ENCODE peak calls at places on chromosome 3, in seven cellular contexts. Z, O, R, S, M, L and I are unnamed samples.

GRCh38 chr3:104870276-104870675 is 496.4 kb upstream of the ALCAM start:
- DNase-seq in Z (no peak), O (no peak), R (no peak), S (no peak), M (no peak), L (no peak), I (no peak)

GRCh38 chr3:81743096-81744025 is 18.1 kb downstream of the GBE1 start:
- DNase-seq in Z (peak; percentile 61), O (peak; percentile 91), R (peak; percentile 21), S (no peak), M (no peak), L (peak; percentile 77), I (peak; percentile 93)

GRCh38 chr3:196650740-196651311 is 11.3 kb downstream of the NRROS start:
- DNase-seq in Z (no peak), O (peak; percentile 90), R (peak; percentile 84), S (no peak), M (no peak), L (peak; percentile 67), I (no peak)

GRCh38 chr3:12838179-12838965 is 3.0 kb downstream of the RPL32 start:
- DNase-seq in Z (no peak), O (no peak), R (no peak), S (no peak), M (no peak), L (no peak), I (no peak)

GRCh38 chr3:125280966-125281365 is 68.4 kb upstream of the SLC12A8 start:
- DNase-seq in Z (no peak), O (no peak), R (no peak), S (no peak), M (no peak), L (no peak), I (no peak)

GRCh38 chr3:194396561-194396896 is 2.5 kb downstream of the GP5 start:
- DNase-seq in Z (no peak), O (no peak), R (no peak), S (peak; percentile 54), M (no peak), L (no peak), I (no peak)

GRCh38 chr3:174325834-174326705 is 533.1 kb upstream of the NAALADL2 start:
- DNase-seq in Z (no peak), O (no peak), R (no peak), S (no peak), M (no peak), L (no peak), I (no peak)

GRCh38 chr3:188446014-188446413 is 292.1 kb downstream of the LPP start:
- DNase-seq in Z (no peak), O (no peak), R (no peak), S (no peak), M (no peak), L (no peak), I (no peak)

GRCh38 chr3:77071806-77072205 is 31.9 kb downstream of the ROBO2 start:
- DNase-seq in Z (no peak), O (no peak), R (no peak), S (no peak), M (no peak), L (no peak), I (no peak)

GRCh38 chr3:16286672-16287604 is 21.9 kb downstream of the OXNAD1 start:
- DNase-seq in Z (no peak), O (no peak), R (no peak), S (no peak), M (no peak), L (no peak), I (no peak)

DNA sequence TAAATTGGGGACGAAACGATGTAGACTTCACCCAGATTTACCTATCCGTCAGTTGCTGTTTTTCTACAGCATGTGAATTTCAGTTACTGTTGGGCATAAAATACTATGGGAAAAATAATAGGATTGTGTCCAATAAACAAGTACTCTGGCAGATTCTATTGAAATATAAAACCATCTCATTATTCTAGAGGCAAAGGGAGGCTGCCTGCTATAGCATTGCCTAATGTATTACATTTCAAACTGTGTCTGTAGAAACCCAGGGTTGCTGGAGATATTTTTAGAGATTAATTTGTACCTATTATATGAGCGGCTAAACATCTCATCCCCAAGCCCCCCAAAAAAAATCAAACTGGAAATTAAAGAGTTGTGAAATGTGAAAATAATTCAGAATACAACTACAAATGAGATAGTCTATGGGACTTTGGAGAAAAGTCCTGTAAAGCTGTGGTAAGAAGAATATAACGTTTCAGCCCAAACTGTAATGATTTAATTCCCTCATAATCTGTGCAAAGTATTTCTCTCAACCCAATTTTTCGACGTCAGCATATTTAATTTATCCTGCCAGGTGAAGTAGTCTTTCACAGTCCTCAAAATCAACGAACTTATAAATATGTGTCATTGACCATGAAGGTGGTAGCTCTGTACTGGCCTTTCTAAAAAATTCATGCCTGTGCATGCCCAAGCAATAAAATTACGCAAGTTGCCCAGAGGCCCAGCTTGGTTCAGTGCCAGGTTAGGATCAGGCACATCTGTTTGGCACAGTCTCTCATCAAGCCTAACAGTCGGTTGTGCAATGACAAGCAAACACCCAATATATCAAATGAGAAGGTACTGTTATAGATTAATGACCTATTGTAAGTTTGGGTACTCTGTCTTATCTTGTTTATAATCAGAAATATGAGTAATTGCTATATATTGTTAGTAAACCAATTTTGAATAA is 159.3 kb upstream of the IL12A start:
- DNase-seq in Z (peak; percentile 97), O (no peak), R (peak; percentile 54), S (no peak), M (no peak), L (no peak), I (no peak)
- H3K27ac ChIP-seq in Z (peak overlapping the region; percentile 51), O (no peak overlapping the region), R (peak overlapping the region; percentile 61), S (no peak overlapping the region), M (no peak overlapping the region), L (no peak overlapping the region), I (no peak overlapping the region)

GRCh38 chr3:141486416-141486734 is 452 bp upstream of the RASA2 start:
- DNase-seq in Z (no peak), O (no peak), R (no peak), S (no peak), M (no peak), L (no peak), I (no peak)
- H3K27ac ChIP-seq in Z (peak overlapping the region; percentile 85), O (peak overlapping the region; percentile 73), R (peak overlapping the region; percentile 94), S (no peak overlapping the region), M (peak overlapping the region; percentile 53), L (peak overlapping the region; percentile 94), I (peak overlapping the region; percentile 98)

DNA sequence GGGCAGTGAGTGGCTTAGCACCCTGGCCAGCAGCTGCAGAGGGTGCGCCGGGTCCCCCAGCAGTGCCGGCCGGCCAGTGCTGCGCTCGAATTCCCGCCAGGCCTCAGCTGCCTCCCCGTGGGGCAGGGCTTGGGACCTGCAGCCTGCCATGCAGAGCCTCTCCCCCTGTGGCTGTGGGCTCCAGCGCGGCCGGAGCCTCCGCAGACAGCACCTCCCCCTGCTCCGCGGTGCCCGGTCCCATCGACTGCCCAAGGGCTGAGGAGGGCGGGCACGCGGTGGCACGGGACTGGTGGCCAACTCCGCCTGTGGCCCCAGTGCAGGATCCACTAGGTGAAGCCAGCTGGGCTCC is 386.3 kb downstream of the CNTN4 start:
- DNase-seq in Z (no peak), O (no peak), R (no peak), S (no peak), M (no peak), L (no peak), I (no peak)
- H3K27ac ChIP-seq in Z (no peak overlapping the region), O (no peak overlapping the region), R (no peak overlapping the region), S (no peak overlapping the region), M (no peak overlapping the region), L (no peak overlapping the region), I (no peak overlapping the region)

GRCh38 chr3:87122766-87123165 is 104.3 kb upstream of the CHMP2B start:
- DNase-seq in Z (no peak), O (no peak), R (no peak), S (no peak), M (no peak), L (no peak), I (no peak)

GRCh38 chr3:87128006-87128405 is 99.1 kb upstream of the CHMP2B start:
- DNase-seq in Z (no peak), O (no peak), R (no peak), S (no peak), M (no peak), L (no peak), I (no peak)

GRCh38 chr3:87126321-87126720 is 100.8 kb upstream of the CHMP2B start:
- DNase-seq in Z (no peak), O (no peak), R (no peak), S (no peak), M (no peak), L (no peak), I (no peak)

GRCh38 chr3:87125116-87125515 is 102.0 kb upstream of the CHMP2B start:
- DNase-seq in Z (no peak), O (no peak), R (no peak), S (no peak), M (no peak), L (no peak), I (no peak)

DNA sequence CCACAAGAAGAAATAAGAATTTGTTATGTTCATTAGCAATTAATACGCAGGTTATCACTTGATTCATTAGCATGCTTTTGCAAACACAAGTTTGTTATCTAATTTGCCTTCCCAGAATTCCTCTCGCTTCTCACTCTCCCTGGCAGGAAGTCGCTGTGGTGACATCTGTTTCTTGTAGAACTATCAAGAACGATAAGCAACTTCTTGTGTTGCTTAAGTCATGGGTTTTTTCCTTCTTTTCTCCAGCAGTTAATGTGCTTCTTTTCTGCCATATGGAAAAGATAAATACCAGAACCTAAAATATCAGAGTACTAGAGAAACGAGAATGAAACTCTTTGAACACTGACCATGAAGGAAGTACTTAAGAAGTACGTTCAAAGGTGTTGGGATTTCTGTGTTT is 99.8 kb upstream of the CHMP2B start:
- DNase-seq in Z (no peak), O (no peak), R (no peak), S (no peak), M (no peak), L (no peak), I (no peak)
- H3K27ac ChIP-seq in Z (no peak overlapping the region), O (no peak overlapping the region), R (no peak overlapping the region), S (no peak overlapping the region), M (no peak overlapping the region), L (no peak overlapping the region), I (no peak overlapping the region)

GRCh38 chr3:183815565-183815943 is 9.8 kb downstream of the MAP6D1 start:
- DNase-seq in Z (no peak), O (no peak), R (no peak), S (no peak), M (no peak), L (no peak), I (no peak)
- H3K27ac ChIP-seq in Z (no peak overlapping the region), O (no peak overlapping the region), R (no peak overlapping the region), S (no peak overlapping the region), M (peak overlapping the region; percentile 56), L (no peak overlapping the region), I (peak overlapping the region; percentile 28)